ENCODE peak calls at places on chromosomes 13 and 19, in ten cellular contexts. Z is heart left ventricle, I is RWPE1, N is IMR-90, F is heart right ventricle, E is aorta, D is PC-3, T is HCT116, C is neuronal stem cell, B is caudate nucleus. K is an unnamed sample.

GRCh38 chr13:59176775-59177174 is 987.0 kb downstream of the DIAPH3 start:
- DNase-seq in Z (no peak), I (no peak), N (no peak), F (no peak), E (no peak), D (peak; percentile 5), T (no peak), C (no peak), B (no peak), K (no peak)

GRCh38 chr13:90594694-90595093 is 752.8 kb upstream of the MIR17HG start:
- DNase-seq in Z (no peak), I (peak; percentile 60), N (peak; percentile 23), F (no peak), E (no peak), D (peak; percentile 62), T (no peak), C (no peak), B (no peak), K (peak; percentile 72)

GRCh38 chr13:46317120-46317519 is 69.9 kb downstream of the RUBCNL start:
- DNase-seq in Z (no peak), I (no peak), N (no peak), F (no peak), E (no peak), D (no peak), T (no peak), C (no peak), B (no peak), K (no peak)

GRCh38 chr19:18790566-18791314 is at the start of gene COMP:
- DNase-seq in Z (no peak), I (no peak), N (no peak), F (no peak), E (peak; percentile 77), D (no peak), T (no peak), C (no peak), B (no peak), K (no peak)

GRCh38 chr13:59674616-59675015 is 489.1 kb downstream of the DIAPH3 start:
- DNase-seq in Z (no peak), I (no peak), N (no peak), F (no peak), E (no peak), D (no peak), T (no peak), C (no peak), B (no peak), K (no peak)

GRCh38 chr13:27712421-27712820 is 79.9 kb upstream of the GSX1 start:
- DNase-seq in Z (no peak), I (peak; percentile 10), N (no peak), F (peak; percentile 17), E (no peak), D (peak; percentile 39), T (no peak), C (no peak), B (no peak), K (no peak)

GRCh38 chr19:17469371-17470203 is 737 bp upstream of the SLC27A1 start:
- DNase-seq in Z (peak; percentile 96), I (peak; percentile 97), N (peak; percentile 89), F (peak; percentile 95), E (peak; percentile 99), D (peak; percentile 97), T (peak; percentile 96), C (peak; percentile 95), B (no peak), K (peak; percentile 90)

GRCh38 chr19:13024126-13024957 is 29.1 kb downstream of the NFIX start:
- DNase-seq in Z (no peak), I (no peak), N (peak; percentile 45), F (no peak), E (no peak), D (peak; percentile 55), T (no peak), C (no peak), B (no peak), K (no peak)

GRCh38 chr13:113500530-113501265 is 10.2 kb upstream of the DCUN1D2 start:
- DNase-seq in Z (peak; percentile 45), I (no peak), N (no peak), F (peak; percentile 43), E (no peak), D (no peak), T (no peak), C (no peak), B (no peak), K (no peak)

GRCh38 chr13:94783489-94783888 is 71.1 kb upstream of the SOX21 start:
- DNase-seq in Z (no peak), I (no peak), N (no peak), F (no peak), E (no peak), D (no peak), T (no peak), C (no peak), B (no peak), K (no peak)

GRCh38 chr13:100439247-100439955 is 149.2 kb downstream of the GGACT start:
- DNase-seq in Z (no peak), I (no peak), N (no peak), F (no peak), E (no peak), D (no peak), T (no peak), C (peak; percentile 54), B (no peak), K (no peak)

GRCh38 chr19:55063492-55063843 is 520 bp upstream of the RDH13 start:
- DNase-seq in Z (no peak), I (no peak), N (no peak), F (no peak), E (no peak), D (no peak), T (no peak), C (no peak), B (no peak), K (no peak)

GRCh38 chr19:55067869-55068268 is 4.9 kb upstream of the RDH13 start:
- DNase-seq in Z (no peak), I (no peak), N (no peak), F (no peak), E (no peak), D (no peak), T (no peak), C (no peak), B (no peak), K (no peak)

GRCh38 chr19:55066107-55066709 is 3.3 kb upstream of the RDH13 start:
- DNase-seq in Z (no peak), I (no peak), N (no peak), F (no peak), E (no peak), D (peak; percentile 38), T (no peak), C (no peak), B (no peak), K (no peak)

GRCh38 chr19:55058781-55059610 is 4.0 kb downstream of the RDH13 start:
- DNase-seq in Z (no peak), I (no peak), N (no peak), F (no peak), E (no peak), D (no peak), T (no peak), C (no peak), B (no peak), K (no peak)

GRCh38 chr19:55062735-55063491 is at the start of gene RDH13:
- DNase-seq in Z (peak; percentile 96), I (peak; percentile 97), N (peak; percentile 96), F (peak; percentile 98), E (peak; percentile 99), D (peak; percentile 99), T (peak; percentile 96), C (peak; percentile 92), B (peak; percentile 89), K (peak; percentile 81)
- H3K27ac ChIP-seq in Z (peak within 1 kb of the TSS; percentile 74), I (peak within 1 kb of the TSS; percentile 74), N (peak within 1 kb of the TSS; percentile 10), F (peak within 1 kb of the TSS; percentile 57), E (peak within 1 kb of the TSS; percentile 0), D (peak within 1 kb of the TSS; percentile 20), T (peak within 1 kb of the TSS; percentile 88), C (no peak within 1 kb of the TSS), B (no peak within 1 kb of the TSS), K (peak within 1 kb of the TSS; percentile 46)

GRCh38 chr13:98681017-98681416 is 71.5 kb downstream of the SLC15A1 start:
- DNase-seq in Z (no peak), I (no peak), N (no peak), F (no peak), E (no peak), D (no peak), T (no peak), C (no peak), B (no peak), K (no peak)
- H3K27ac ChIP-seq in Z (no peak overlapping the region), I (no peak overlapping the region), N (no peak overlapping the region), F (no peak overlapping the region), E (no peak overlapping the region), D (no peak overlapping the region), T (no peak overlapping the region), C (no peak overlapping the region), B (no peak overlapping the region), K (no peak overlapping the region)

GRCh38 chr13:112226320-112227002 is 149.7 kb upstream of the SPACA7 start:
- DNase-seq in Z (no peak), I (no peak), N (no peak), F (no peak), E (no peak), D (no peak), T (no peak), C (no peak), B (no peak), K (no peak)
- H3K27ac ChIP-seq in Z (no peak overlapping the region), I (no peak overlapping the region), N (no peak overlapping the region), F (no peak overlapping the region), E (no peak overlapping the region), D (no peak overlapping the region), T (no peak overlapping the region), C (no peak overlapping the region), B (no peak overlapping the region), K (no peak overlapping the region)

GRCh38 chr13:98098511-98098910 is 44.4 kb upstream of the FARP1 start:
- DNase-seq in Z (no peak), I (no peak), N (peak; percentile 78), F (no peak), E (no peak), D (no peak), T (no peak), C (no peak), B (no peak), K (no peak)

GRCh38 chr13:98094678-98095266 is 48.1 kb upstream of the FARP1 start:
- DNase-seq in Z (no peak), I (no peak), N (no peak), F (no peak), E (no peak), D (no peak), T (no peak), C (no peak), B (no peak), K (no peak)

GRCh38 chr13:98092888-98093287 is 50.0 kb upstream of the FARP1 start:
- DNase-seq in Z (no peak), I (no peak), N (no peak), F (no peak), E (no peak), D (no peak), T (no peak), C (no peak), B (no peak), K (no peak)

GRCh38 chr13:98099627-98100026 is 43.3 kb upstream of the FARP1 start:
- DNase-seq in Z (no peak), I (no peak), N (no peak), F (no peak), E (no peak), D (no peak), T (no peak), C (no peak), B (no peak), K (no peak)

DNA sequence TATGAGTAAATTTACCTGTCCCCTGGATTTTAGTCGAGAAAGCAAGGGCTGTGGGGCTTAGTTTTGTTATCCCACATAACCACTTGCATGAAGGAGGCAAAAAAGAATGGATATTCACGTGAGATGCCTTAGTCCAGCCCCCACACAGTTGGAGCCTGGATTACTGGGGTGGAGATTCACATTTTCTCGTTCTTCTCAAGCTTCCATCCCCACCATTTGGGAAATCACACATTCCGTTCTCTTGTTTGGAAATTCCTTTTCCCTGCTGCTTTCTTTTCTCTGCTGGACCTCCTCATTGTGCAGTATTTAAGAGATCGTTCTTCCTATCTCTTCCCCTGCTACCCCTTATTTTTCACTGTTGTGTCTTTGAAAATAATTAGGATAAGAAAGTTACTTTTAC is 45.1 kb upstream of the FARP1 start:
- DNase-seq in Z (no peak), I (no peak), N (no peak), F (no peak), E (no peak), D (no peak), T (no peak), C (peak; percentile 47), B (no peak), K (no peak)
- H3K27ac ChIP-seq in Z (no peak overlapping the region), I (no peak overlapping the region), N (no peak overlapping the region), F (no peak overlapping the region), E (no peak overlapping the region), D (no peak overlapping the region), T (no peak overlapping the region), C (peak overlapping the region; percentile 92), B (no peak overlapping the region), K (no peak overlapping the region)